ENCODE peak calls at places on chromosome 20, in four cellular contexts. C, T, Z and M are unnamed samples.

GRCh38 chr20:37007898-37008649 is 56.6 kb upstream of the SAMHD1 start:
- DNase-seq in C (no peak), T (no peak), Z (peak), M (peak)

GRCh38 chr20:47204008-47204745 is 152.3 kb downstream of the ZMYND8 start:
- DNase-seq in C (no peak), T (no peak), Z (peak), M (peak)

GRCh38 chr20:17796096-17796563 is 96.4 kb downstream of the BANF2 start:
- DNase-seq in C (no peak), T (no peak), Z (no peak), M (peak)

GRCh38 chr20:36833275-36834020 is 42.5 kb upstream of the TLDC2 start:
- DNase-seq in C (no peak), T (no peak), Z (no peak), M (peak)

GRCh38 chr20:63847374-63848002 is 13.8 kb upstream of the ABHD16B start:
- DNase-seq in C (no peak), T (no peak), Z (no peak), M (no peak)

GRCh38 chr20:44720994-44721784 is 6.0 kb downstream of the CCN5 start:
- DNase-seq in C (no peak), T (no peak), Z (peak), M (peak)

GRCh38 chr20:24836900-24837299 is 112.2 kb upstream of the CST7 start:
- DNase-seq in C (no peak), T (no peak), Z (no peak), M (no peak)

GRCh38 chr20:56788671-56789610 is 159.8 kb downstream of the TFAP2C start:
- DNase-seq in C (no peak), T (no peak), Z (peak), M (peak)

GRCh38 chr20:4261333-4262284 is 246.3 kb upstream of the RNF24 start:
- DNase-seq in C (no peak), T (no peak), Z (peak), M (peak)

GRCh38 chr20:50436052-50436656 is 74.0 kb upstream of the PTPN1 start:
- DNase-seq in C (no peak), T (no peak), Z (no peak), M (no peak)

GRCh38 chr20:3661060-3661820 is 2.0 kb downstream of the GFRA4 start:
- DNase-seq in C (no peak), T (no peak), Z (no peak), M (no peak)

GRCh38 chr20:17844133-17844429 is 124.5 kb downstream of the SNX5 start:
- DNase-seq in C (no peak), T (no peak), Z (no peak), M (no peak)

GRCh38 chr20:13219327-13220193 is 1.5 kb upstream of the ISM1 start:
- DNase-seq in C (no peak), T (no peak), Z (no peak), M (no peak)

GRCh38 chr20:17749979-17750721 is 50.4 kb downstream of the BANF2 start:
- DNase-seq in C (no peak), T (peak), Z (peak), M (peak)

GRCh38 chr20:46398963-46399362 is 7.5 kb downstream of the ELMO2 start:
- DNase-seq in C (no peak), T (no peak), Z (no peak), M (no peak)

GRCh38 chr20:51562334-51563140 is 20.0 kb upstream of the NFATC2 start:
- DNase-seq in C (peak), T (peak), Z (peak), M (peak)

GRCh38 chr20:8315639-8316573 is 183.8 kb downstream of the PLCB1 start:
- DNase-seq in C (no peak), T (no peak), Z (no peak), M (no peak)

GRCh38 chr20:21230686-21231085 is 72.4 kb upstream of the XRN2 start:
- DNase-seq in C (no peak), T (no peak), Z (no peak), M (no peak)

GRCh38 chr20:15949391-15949790 is 623.9 kb downstream of the KIF16B start:
- DNase-seq in C (no peak), T (no peak), Z (no peak), M (no peak)

GRCh38 chr20:33915726-33916331 is 77.9 kb upstream of the RALY start:
- DNase-seq in C (no peak), T (no peak), Z (no peak), M (no peak)

GRCh38 chr20:33918662-33919061 is 75.0 kb upstream of the RALY start:
- DNase-seq in C (no peak), T (no peak), Z (no peak), M (no peak)

GRCh38 chr20:33910529-33911327 is 83.0 kb upstream of the RALY start:
- DNase-seq in C (no peak), T (no peak), Z (no peak), M (no peak)

GRCh38 chr20:33917813-33918525 is 75.7 kb upstream of the RALY start:
- DNase-seq in C (no peak), T (no peak), Z (no peak), M (no peak)

DNA sequence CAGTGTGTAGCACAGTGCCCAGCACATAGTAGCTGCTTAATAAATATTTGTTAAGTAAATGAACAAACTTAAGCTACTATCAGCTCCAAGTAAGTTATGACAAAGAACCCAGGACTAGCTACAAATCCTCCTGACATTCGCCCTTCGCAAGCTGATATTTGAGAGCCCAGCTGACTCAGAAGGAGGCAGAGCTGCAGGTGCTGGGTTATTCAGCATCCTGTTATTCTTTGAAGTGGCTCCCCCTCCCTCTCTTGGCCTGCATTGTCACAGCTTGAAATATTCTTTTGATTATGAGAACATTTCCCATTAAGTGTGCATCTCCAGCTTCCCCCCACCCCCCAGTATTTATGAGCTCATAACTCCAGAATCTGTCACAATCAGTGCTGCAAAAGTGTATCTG is 78.8 kb upstream of the RALY start:
- DNase-seq in C (no peak), T (no peak), Z (peak), M (peak)
- TF ChIP-seq CTCF in C (no peak), T (no peak), Z (peak), M (no peak)

GRCh38 chr20:41032243-41032642 is 3.6 kb downstream of the TOP1 start:
- DNase-seq in C (no peak), T (no peak), Z (peak), M (peak)

GRCh38 chr20:41028359-41029149 is at the start of gene TOP1:
- DNase-seq in C (peak), T (peak), Z (peak), M (peak)

GRCh38 chr20:41030536-41031242 is 2.1 kb downstream of the TOP1 start:
- DNase-seq in C (no peak), T (no peak), Z (peak), M (peak)

GRCh38 chr20:41029150-41029872 is 689 bp downstream of the TOP1 start:
- DNase-seq in C (peak), T (no peak), Z (no peak), M (no peak)

GRCh38 chr20:41031243-41031619 is 2.6 kb downstream of the TOP1 start:
- DNase-seq in C (no peak), T (no peak), Z (no peak), M (no peak)
- TF ChIP-seq CTCF in C (no peak), T (no peak), Z (no peak), M (no peak)

GRCh38 chr20:31587545-31588389 is 17.3 kb upstream of the ID1 start:
- DNase-seq in C (no peak), T (no peak), Z (no peak), M (peak)
- TF ChIP-seq CTCF in C (no peak), T (no peak), Z (no peak), M (no peak)

DNA sequence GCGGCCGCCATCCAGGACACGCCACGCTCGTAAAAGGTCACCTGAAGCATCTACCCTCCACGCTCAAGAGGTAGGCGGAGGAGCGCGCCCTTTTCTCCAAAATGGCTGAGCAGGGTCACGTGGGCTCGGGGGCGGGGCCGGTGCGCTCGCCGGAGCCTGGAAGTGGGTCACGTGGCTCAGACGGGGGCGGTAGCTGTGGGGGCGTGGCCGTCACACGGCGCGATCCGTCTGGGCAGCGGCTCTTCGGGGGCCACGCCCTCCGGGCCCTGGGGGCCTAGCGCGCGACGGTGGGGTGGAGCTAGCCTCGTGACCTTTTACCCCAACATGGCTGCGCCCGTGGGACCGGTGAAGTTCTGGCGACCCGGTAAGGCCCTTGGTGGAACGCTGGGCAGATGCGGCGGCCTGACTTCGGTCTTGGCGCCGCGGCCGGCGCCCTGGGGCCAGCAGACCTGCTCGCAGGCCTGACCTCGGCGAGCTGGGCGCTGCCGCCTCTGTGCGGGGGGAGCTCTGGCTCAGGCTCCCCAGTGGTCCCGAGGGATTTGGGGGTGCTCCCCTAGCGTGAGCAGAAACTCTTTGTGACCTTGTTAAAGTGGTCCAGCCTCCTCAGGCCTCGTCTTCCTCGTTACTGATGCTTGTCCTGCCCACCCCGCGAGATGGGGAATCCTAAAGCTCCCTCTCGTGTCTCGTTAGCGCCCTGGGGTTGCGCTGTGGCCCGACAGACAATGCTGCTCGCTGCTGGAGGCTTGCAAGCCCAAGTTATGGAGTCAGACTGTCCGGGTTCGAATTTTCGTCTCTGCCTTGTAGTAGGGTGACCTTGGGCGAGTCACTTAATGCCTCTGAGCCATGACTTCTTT is at the start of gene DHX35:
- DNase-seq in C (peak), T (peak), Z (peak), M (peak)
- TF ChIP-seq CTCF in C (no peak), T (no peak), Z (peak), M (peak)

DNA sequence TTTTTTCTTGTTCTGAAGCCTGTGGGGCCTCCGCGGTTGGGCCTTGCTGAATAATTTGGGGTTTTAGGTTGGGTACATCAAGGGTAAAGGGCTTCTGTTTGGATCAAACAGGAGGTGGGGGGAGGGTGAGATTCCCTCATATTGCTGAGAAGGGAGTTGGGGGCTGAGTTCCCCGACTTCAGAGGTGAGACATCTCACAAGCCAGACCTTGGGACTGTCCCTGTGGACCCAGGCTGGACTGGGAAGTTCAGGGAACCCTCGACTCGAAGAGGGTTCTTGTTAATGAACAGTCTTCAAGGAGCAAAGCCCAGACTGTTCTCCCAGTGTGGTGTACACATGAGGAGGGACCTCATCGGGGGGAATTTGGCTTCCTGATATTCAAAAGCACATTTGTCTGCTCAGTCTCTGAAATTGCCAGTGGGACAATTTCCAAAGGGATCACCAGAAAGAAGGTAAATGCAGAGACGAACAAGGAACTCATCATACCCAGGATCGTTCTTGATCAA is 118.5 kb downstream of the SYCP2 start:
- DNase-seq in C (peak), T (no peak), Z (no peak), M (no peak)
- TF ChIP-seq CTCF in C (no peak), T (no peak), Z (no peak), M (no peak)

GRCh38 chr20:54981181-54981580 is 505.8 kb downstream of the DOK5 start:
- DNase-seq in C (no peak), T (no peak), Z (no peak), M (no peak)

GRCh38 chr20:54984104-54984448 is 508.7 kb downstream of the DOK5 start:
- DNase-seq in C (no peak), T (no peak), Z (no peak), M (no peak)

GRCh38 chr20:54985100-54985499 is 509.7 kb downstream of the DOK5 start:
- DNase-seq in C (no peak), T (no peak), Z (no peak), M (no peak)

GRCh38 chr20:54980321-54980960 is 505.0 kb downstream of the DOK5 start:
- DNase-seq in C (no peak), T (no peak), Z (peak), M (peak)
- TF ChIP-seq CTCF in C (peak), T (no peak), Z (peak), M (no peak)

DNA sequence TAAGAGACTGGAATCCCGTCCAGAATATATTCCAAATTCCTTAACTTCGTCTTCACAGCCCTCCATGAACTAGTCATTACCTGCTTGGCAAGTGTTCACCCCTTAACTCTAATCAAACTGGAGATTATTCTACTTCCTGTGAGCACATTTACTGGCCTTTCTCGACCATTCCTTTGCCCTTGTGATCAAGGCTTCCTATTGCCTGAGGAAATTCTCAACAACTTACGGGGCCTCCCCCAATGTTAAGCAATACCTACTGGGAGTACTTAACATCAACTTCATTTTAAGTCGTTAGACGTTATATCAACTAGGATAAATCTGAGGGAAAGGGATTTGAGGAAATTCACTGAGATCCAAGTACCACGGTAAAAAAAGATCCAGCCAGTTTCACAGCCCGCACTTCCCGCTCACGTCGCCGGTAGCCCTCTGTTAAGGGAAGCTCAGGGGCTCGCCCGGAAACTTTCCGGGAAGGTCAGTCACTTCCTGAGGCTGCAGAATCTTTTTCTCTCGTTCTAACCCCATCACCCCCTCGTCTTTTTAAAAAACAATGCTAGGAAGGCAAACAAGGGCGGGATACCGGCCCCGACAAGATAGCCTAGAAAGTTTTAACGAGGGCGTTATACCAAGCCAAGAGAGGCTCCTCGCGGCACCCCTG is 859 bp downstream of the EIF2S2 start:
- DNase-seq in C (peak), T (no peak), Z (peak), M (peak)
- TF ChIP-seq CTCF in C (no peak), T (no peak), Z (no peak), M (no peak)

GRCh38 chr20:62540504-62540903 is 64.7 kb upstream of the GATA5 start:
- DNase-seq in C (no peak), T (no peak), Z (no peak), M (no peak)
- TF ChIP-seq CTCF in C (no peak), T (no peak), Z (no peak), M (no peak)